ENCODE peak calls at places on chromosomes 7 and 10, in seven cellular contexts. U is CD8-positive, alpha-beta memory T cell; N is kidney epithelial cell; J is D341Med; S is cardiac muscle cell; Y is fibroblast of the aortic adventitia; K is GM19239. X is an unnamed sample.

GRCh38 chr7:22210355-22210754 is 146.6 kb downstream of the RAPGEF5 start:
- DNase-seq in S (no peak), N (no peak), K (no peak), J (no peak), U (no peak), Y (no peak), X (no peak)

GRCh38 chr7:154353385-154353784 is 301.2 kb downstream of the DPP6 start:
- DNase-seq in S (no peak), J (no peak), U (no peak), N (no peak), K (no peak), Y (no peak), X (no peak)

GRCh38 chr10:113187066-113187777 is 237.2 kb downstream of the TCF7L2 start:
- DNase-seq in U (no peak), S (peak; percentile 68), J (no peak), Y (peak; percentile 32), K (no peak), N (no peak), X (peak; percentile 57)

GRCh38 chr10:7734821-7735220 is 31.7 kb downstream of the ITIH2 start:
- DNase-seq in N (no peak), S (no peak), J (no peak), K (no peak), Y (no peak), U (no peak), X (no peak)

GRCh38 chr7:151761256-151761655 is 115.7 kb downstream of the PRKAG2 start:
- DNase-seq in S (no peak), Y (no peak), J (no peak), K (no peak), U (no peak), N (no peak), X (no peak)

GRCh38 chr10:91051834-91052233 is 130.9 kb upstream of the ANKRD1 start:
- DNase-seq in J (no peak), S (peak; percentile 48), K (no peak), Y (peak; percentile 35), U (no peak), N (no peak), X (no peak)

GRCh38 chr10:2214035-2214434 is 476.7 kb upstream of the ADARB2 start:
- DNase-seq in U (no peak), K (no peak), J (no peak), S (peak; percentile 1), Y (peak; percentile 12), N (no peak), X (no peak)

GRCh38 chr10:15877836-15878576 is 17.7 kb upstream of the MINDY3 start:
- DNase-seq in K (no peak), U (no peak), N (no peak), J (no peak), S (no peak), Y (no peak), X (no peak)

GRCh38 chr7:82598958-82599357 is 155.4 kb upstream of the CACNA2D1 start:
- DNase-seq in N (no peak), U (no peak), S (peak; percentile 67), K (no peak), Y (peak; percentile 57), J (no peak), X (no peak)

GRCh38 chr7:33854951-33855350 is 50.4 kb upstream of the BMPER start:
- DNase-seq in J (no peak), N (peak; percentile 64), S (peak; percentile 57), Y (peak; percentile 61), U (no peak), K (no peak), X (no peak)

GRCh38 chr10:13351340-13351915 is 3.3 kb upstream of the SEPHS1 start:
- DNase-seq in K (no peak), U (peak; percentile 13), J (no peak), S (no peak), N (no peak), Y (no peak), X (no peak)

GRCh38 chr7:54664235-54665228 is 94.5 kb downstream of the SEC61G start:
- DNase-seq in K (peak; percentile 32), N (no peak), J (peak; percentile 94), U (no peak), S (peak; percentile 8), Y (peak; percentile 1), X (peak; percentile 89)

GRCh38 chr7:142785841-142786250 is 15.1 kb downstream of the PRSS2 start:
- DNase-seq in K (no peak), J (no peak), Y (no peak), N (no peak), U (peak; percentile 56), S (no peak), X (no peak)

GRCh38 chr7:27745064-27745583 is 5.2 kb downstream of the TAX1BP1 start:
- DNase-seq in Y (peak; percentile 88), K (no peak), S (peak; percentile 88), J (peak; percentile 47), U (no peak), N (peak; percentile 44), X (no peak)

GRCh38 chr10:133379801-133380666 is 972 bp downstream of the PAOX start:
- DNase-seq in Y (no peak), S (no peak), K (no peak), U (no peak), N (no peak), J (no peak), X (peak; percentile 74)

X was measured in head of caudate nucleus.